ENCODE peak calls at places on chromosomes 13 and 19, in five cellular contexts. Q is IMR-90, L is SK-N-SH, Y is fibroblast of lung, O is H9. F is an unnamed sample. For H3K4me1, the result is how much of the 10 kb centered on the place peaks cover.

GRCh38 chr19:39199025-39199424 is 2.3 kb downstream of the NCCRP1 start:
- DNase-seq in Q (peak), L (peak), Y (peak), O (peak), F (no peak)

GRCh38 chr13:108917581-108917980 is 288.2 kb downstream of the MYO16 start:
- DNase-seq in Q (peak), L (no peak), Y (peak), O (no peak), F (peak)

GRCh38 chr19:51651216-51651846 is 4.7 kb upstream of the SIGLEC14 start:
- DNase-seq in Q (no peak), L (no peak), Y (no peak), O (no peak), F (no peak)

GRCh38 chr13:50016421-50016820 is 1.2 kb downstream of the KCNRG start:
- DNase-seq in Q (peak), L (no peak), Y (peak), O (no peak), F (no peak)

GRCh38 chr19:10812196-10812595 is 23.8 kb downstream of the TMED1 start:
- DNase-seq in Q (no peak), L (no peak), Y (no peak), O (peak), F (no peak)

GRCh38 chr19:49894879-49895565 is 1.7 kb downstream of the IL4I1 start:
- DNase-seq in Q (no peak), L (no peak), Y (no peak), O (no peak), F (no peak)

GRCh38 chr13:82407321-82407720 is 1475.0 kb downstream of the SLITRK1 start:
- DNase-seq in Q (no peak), L (no peak), Y (no peak), O (no peak), F (no peak)

GRCh38 chr19:3585301-3586123 is at the start of gene GIPC3:
- DNase-seq in Q (no peak), L (peak), Y (no peak), O (no peak), F (no peak)

GRCh38 chr13:66689037-66689619 is 541.0 kb downstream of the PCDH9 start:
- DNase-seq in Q (no peak), L (peak), Y (peak), O (no peak), F (no peak)

GRCh38 chr13:27276188-27276587 is 5.6 kb downstream of the RASL11A start:
- DNase-seq in Q (peak), L (peak), Y (peak), O (peak), F (no peak)

GRCh38 chr13:67134322-67135129 is 95.6 kb downstream of the PCDH9 start:
- DNase-seq in Q (peak), L (no peak), Y (peak), O (no peak), F (no peak)

GRCh38 chr13:94886191-94886590 is 173.8 kb upstream of the SOX21 start:
- DNase-seq in Q (no peak), L (no peak), Y (no peak), O (no peak), F (peak)

GRCh38 chr19:17495639-17496265 is 15.7 kb upstream of the PGLS start:
- DNase-seq in Q (no peak), L (peak), Y (no peak), O (no peak), F (no peak)

GRCh38 chr13:107518292-107518691 is 697.0 kb downstream of the LIG4 start:
- DNase-seq in Q (peak), L (no peak), Y (peak), O (no peak), F (peak)

GRCh38 chr19:11373166-11373884 is 1.1 kb upstream of the SWSAP1 start:
- DNase-seq in Q (no peak), L (peak), Y (no peak), O (peak), F (peak)

GRCh38 chr13:48478401-48478800 is 54.5 kb downstream of the RCBTB2 start:
- DNase-seq in Q (peak), L (no peak), Y (peak), O (no peak), F (no peak)

GRCh38 chr19:46297700-46298476 is 1.0 kb downstream of the HIF3A start:
- DNase-seq in Q (no peak), L (peak), Y (peak), O (no peak), F (no peak)

DNA sequence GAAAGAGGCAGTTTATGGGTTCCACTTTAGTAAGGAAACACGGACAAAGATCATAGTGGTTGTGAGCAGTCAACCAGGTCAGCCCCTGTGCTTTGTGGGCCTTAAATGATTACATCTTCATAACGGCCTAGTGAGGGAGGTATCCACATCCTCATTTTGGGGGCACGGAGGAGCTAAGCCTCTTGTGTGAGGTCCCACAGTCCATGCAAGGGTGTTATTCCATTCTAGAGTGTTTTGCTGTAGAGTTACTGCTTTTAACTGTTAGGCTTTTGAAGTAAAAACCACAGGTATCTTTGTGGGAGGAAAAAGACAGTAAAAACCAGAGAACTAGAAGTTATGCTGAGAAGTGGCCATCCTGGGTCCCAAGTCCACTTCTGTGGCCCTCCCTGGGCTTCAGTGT is 4.0 kb downstream of the NOP53 start:
- DNase-seq in Q (no peak), L (no peak), Y (no peak), O (no peak), F (no peak)
- H3K4me1 ChIP-seq in Q (under half), L (under half), Y (under half), O (under half), F (under half)

DNA sequence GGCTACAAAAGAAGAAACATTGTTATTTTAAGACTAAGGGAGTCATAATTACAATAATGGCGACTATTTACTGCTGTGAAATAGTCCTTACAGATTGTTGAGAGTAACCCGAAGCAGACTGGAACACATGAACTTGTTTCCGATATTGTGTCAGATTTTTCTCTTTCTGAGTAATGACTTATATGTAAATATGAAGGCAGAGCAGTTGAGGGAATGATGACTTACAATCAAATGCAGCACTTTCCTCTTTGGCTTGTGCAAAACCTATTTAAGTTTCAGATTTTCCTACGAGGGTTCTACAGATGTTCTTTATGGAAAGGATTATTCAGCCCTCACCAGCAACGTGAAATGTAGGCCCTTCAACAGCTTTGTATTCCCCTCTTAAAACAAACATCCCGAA is 198.6 kb downstream of the RGCC start:
- DNase-seq in Q (no peak), L (no peak), Y (no peak), O (no peak), F (no peak)
- H3K4me2 ChIP-seq in Q (no peak), L (no peak), Y (no peak), O (no peak), F (no peak)

GRCh38 chr19:35790981-35791813 is 15.8 kb downstream of the ARHGAP33 start:
- DNase-seq in Q (no peak), L (no peak), Y (no peak), O (no peak), F (no peak)
- TF ChIP-seq CTCF in Q (peak), L (peak), Y (no peak), O (peak), F (peak)

DNA sequence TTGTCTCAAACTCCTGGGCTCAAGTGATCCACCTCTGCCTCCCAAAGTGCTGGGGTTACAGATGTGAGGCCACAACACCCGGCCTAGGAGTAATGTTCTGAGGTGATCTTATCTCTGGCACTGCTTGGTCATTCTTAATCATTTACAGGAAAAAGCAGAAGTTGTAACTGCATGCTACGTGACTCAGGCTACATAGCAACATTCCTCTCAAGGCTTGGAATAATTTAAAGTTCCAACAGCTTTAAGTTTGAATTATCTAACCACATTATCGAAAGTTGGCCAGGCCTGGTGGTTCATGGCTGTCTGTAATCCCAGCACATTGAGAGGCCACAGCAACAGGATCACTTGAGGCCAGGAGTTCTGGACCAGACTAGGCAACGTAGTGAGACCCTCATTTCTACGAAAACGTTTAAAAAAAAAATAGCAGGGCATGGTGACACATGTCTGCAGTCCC is 3.9 kb upstream of the B9D2 start:
- DNase-seq in Q (peak), L (no peak), Y (peak), O (no peak), F (peak)
- H3K4me1 ChIP-seq in Q (under half), L (under half), Y (under half), O (under half), F (under half)

GRCh38 chr19:37954421-37954874 is 47.4 kb downstream of the SIPA1L3 start:
- DNase-seq in Q (no peak), L (no peak), Y (no peak), O (no peak), F (no peak)

GRCh38 chr19:37955986-37956385 is 49.0 kb downstream of the SIPA1L3 start:
- DNase-seq in Q (no peak), L (no peak), Y (no peak), O (no peak), F (no peak)

GRCh38 chr19:37951816-37952210 is 44.8 kb downstream of the SIPA1L3 start:
- DNase-seq in Q (no peak), L (no peak), Y (no peak), O (no peak), F (no peak)

GRCh38 chr19:37953125-37953524 is 46.1 kb downstream of the SIPA1L3 start:
- DNase-seq in Q (no peak), L (no peak), Y (no peak), O (no peak), F (no peak)

GRCh38 chr19:37953576-37954303 is 46.7 kb downstream of the SIPA1L3 start:
- DNase-seq in Q (no peak), L (no peak), Y (no peak), O (no peak), F (peak)
- H3K4me2 ChIP-seq in Q (no peak), L (no peak), Y (no peak), O (no peak), F (peak)

DNA sequence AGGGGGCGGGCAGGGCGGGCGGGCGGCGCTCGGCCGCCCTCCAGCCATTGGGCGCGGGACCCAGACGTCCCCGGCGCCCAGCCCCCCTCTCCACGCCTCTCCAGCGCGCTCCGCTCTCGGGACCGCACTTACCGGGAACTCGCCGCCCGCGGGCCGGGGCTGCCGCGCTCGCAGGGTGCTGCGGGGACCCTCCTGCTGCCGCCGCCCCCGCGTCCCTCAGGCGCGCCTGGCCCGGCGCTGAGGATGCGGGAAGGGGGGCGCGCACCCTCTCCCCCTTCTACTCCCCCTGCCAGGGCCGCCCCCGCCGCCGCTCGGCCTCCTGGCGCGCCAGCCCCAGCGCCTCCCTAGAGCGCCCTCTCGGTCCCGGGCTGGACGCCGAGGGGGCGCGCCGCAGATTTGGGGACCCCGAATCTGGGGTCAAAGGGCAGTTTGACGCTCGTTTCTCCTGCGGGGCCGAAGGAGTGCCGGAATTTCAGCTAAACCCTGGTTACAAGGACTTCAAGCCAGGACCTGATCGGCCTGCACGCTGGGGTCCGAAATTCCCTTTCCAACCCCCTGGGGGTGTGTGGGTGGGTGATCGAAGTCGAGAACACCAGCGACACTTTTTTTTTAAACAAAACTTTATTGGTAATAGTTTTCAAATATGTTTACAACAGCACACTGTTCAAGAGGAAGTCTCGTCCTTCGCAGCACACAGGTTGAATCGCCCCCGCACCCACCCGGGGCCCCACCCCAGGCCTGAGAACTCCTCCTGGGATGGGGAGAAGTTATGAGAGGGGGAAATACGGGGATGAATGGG is 734 bp upstream of the SAMD1 start:
- DNase-seq in Q (peak), L (peak), Y (peak), O (no peak), F (peak)
- TF ChIP-seq CTCF in Q (peak), L (peak), Y (peak), O (peak), F (peak)

GRCh38 chr13:79777504-79777903 is 296.5 kb downstream of the NDFIP2 start:
- DNase-seq in Q (no peak), L (no peak), Y (no peak), O (no peak), F (no peak)

GRCh38 chr13:79781829-79782540 is 301.0 kb downstream of the NDFIP2 start:
- DNase-seq in Q (peak), L (no peak), Y (no peak), O (no peak), F (no peak)

GRCh38 chr13:79779061-79779460 is 298.1 kb downstream of the NDFIP2 start:
- DNase-seq in Q (no peak), L (no peak), Y (no peak), O (no peak), F (no peak)

GRCh38 chr13:79780240-79780639 is 299.3 kb downstream of the NDFIP2 start:
- DNase-seq in Q (peak), L (no peak), Y (peak), O (no peak), F (no peak)

GRCh38 chr13:79779761-79780160 is 298.8 kb downstream of the NDFIP2 start:
- DNase-seq in Q (peak), L (no peak), Y (peak), O (no peak), F (peak)
- H3K4me1 ChIP-seq in Q (under half), L (under half), Y (under half), O (under half), F (under half)

GRCh38 chr19:412356-413355 is 3.7 kb upstream of the C2CD4C start:
- DNase-seq in Q (no peak), L (peak), Y (no peak), O (peak), F (no peak)

GRCh38 chr19:410243-410781 is 1.4 kb upstream of the C2CD4C start:
- DNase-seq in Q (no peak), L (peak), Y (no peak), O (no peak), F (no peak)

GRCh38 chr19:413756-414420 is 4.9 kb upstream of the C2CD4C start:
- DNase-seq in Q (no peak), L (no peak), Y (no peak), O (no peak), F (no peak)

GRCh38 chr19:409515-410242 is 732 bp upstream of the C2CD4C start:
- DNase-seq in Q (no peak), L (peak), Y (no peak), O (no peak), F (no peak)

GRCh38 chr19:411723-412355 is 2.9 kb upstream of the C2CD4C start:
- DNase-seq in Q (no peak), L (no peak), Y (no peak), O (no peak), F (no peak)
- H3K4me2 ChIP-seq in Q (no peak), L (no peak), Y (no peak), O (no peak), F (no peak)

DNA sequence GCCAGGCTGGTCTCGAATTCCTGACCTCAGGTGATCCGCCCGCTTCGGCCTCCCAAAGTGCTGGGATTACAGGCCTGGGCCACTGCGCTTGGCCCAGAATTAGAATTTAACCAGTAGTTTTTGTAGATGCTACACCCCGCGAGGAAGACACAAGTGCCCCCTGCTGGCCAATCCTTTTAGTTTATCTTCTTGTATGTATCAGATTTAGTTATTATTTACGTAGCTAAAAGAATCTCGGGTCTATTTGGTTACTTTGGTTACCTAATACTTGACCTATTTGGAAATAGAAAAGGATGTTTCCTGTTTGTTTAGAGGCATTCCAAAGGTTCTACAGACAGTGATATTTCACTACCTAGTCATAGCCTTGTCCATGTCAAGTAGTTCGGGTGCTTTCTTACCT is 22.0 kb downstream of the MUC16 start:
- DNase-seq in Q (no peak), L (no peak), Y (no peak), O (peak), F (peak)
- TF ChIP-seq CTCF in Q (no peak), L (peak), Y (no peak), O (peak), F (peak)

GRCh38 chr19:14370169-14370998 is 10.9 kb upstream of the ADGRE5 start:
- DNase-seq in Q (no peak), L (no peak), Y (no peak), O (no peak), F (no peak)

GRCh38 chr19:14378890-14379289 is 2.4 kb upstream of the ADGRE5 start:
- DNase-seq in Q (no peak), L (peak), Y (no peak), O (no peak), F (no peak)

GRCh38 chr19:14375582-14376291 is 5.5 kb upstream of the ADGRE5 start:
- DNase-seq in Q (peak), L (no peak), Y (no peak), O (no peak), F (no peak)

GRCh38 chr19:14371321-14371821 is 9.9 kb upstream of the ADGRE5 start:
- DNase-seq in Q (no peak), L (no peak), Y (no peak), O (no peak), F (no peak)

GRCh38 chr19:14375055-14375581 is 6.1 kb upstream of the ADGRE5 start:
- DNase-seq in Q (no peak), L (no peak), Y (no peak), O (no peak), F (no peak)
- H3K4me1 ChIP-seq in Q (under half), L (under half), Y (under half), O (under half), F (under half)